ENCODE peak calls at places on chromosomes 6 and 20, in seven cellular contexts. One of them, this sample, is unnamed.

GRCh38 chr6:31575335-31575901 is at the start of gene TNF:
- DNase-seq in activated CD4-positive, alpha-beta T cell treated with anti-CD3 and anti-CD28 coated beads, Interleukin-2, amount 10 ng/mL, durations not matched to agents 7 days and 5 days: peak
- DNase-seq in H7: peak
- DNase-seq in G401: no peak
- DNase-seq in activated naive CD8-positive, alpha-beta T cell treated with anti-CD3 and anti-CD28 coated beads, Interleukin-2, amount 50 U/mL, for 24 hours: peak
- DNase-seq in T-helper 1 cell: peak
- DNase-seq in non-pigmented ciliary epithelial cell: no peak
- DNase-seq in this sample: no peak

GRCh38 chr6:132365319-132365907 is 35.9 kb downstream of the MOXD1 start:
- DNase-seq in activated naive CD8-positive, alpha-beta T cell treated with anti-CD3 and anti-CD28 coated beads, Interleukin-2, amount 50 U/mL, for 24 hours: no peak
- DNase-seq in activated CD4-positive, alpha-beta T cell treated with anti-CD3 and anti-CD28 coated beads, Interleukin-2, amount 10 ng/mL, durations not matched to agents 7 days and 5 days: no peak
- DNase-seq in G401: no peak
- DNase-seq in T-helper 1 cell: no peak
- DNase-seq in H7: no peak
- DNase-seq in non-pigmented ciliary epithelial cell: no peak
- DNase-seq in this sample: peak

GRCh38 chr20:44018684-44019637 is 104.3 kb downstream of the TOX2 start:
- DNase-seq in H7: no peak
- DNase-seq in activated naive CD8-positive, alpha-beta T cell treated with anti-CD3 and anti-CD28 coated beads, Interleukin-2, amount 50 U/mL, for 24 hours: no peak
- DNase-seq in T-helper 1 cell: no peak
- DNase-seq in non-pigmented ciliary epithelial cell: no peak
- DNase-seq in activated CD4-positive, alpha-beta T cell treated with anti-CD3 and anti-CD28 coated beads, Interleukin-2, amount 10 ng/mL, durations not matched to agents 7 days and 5 days: no peak
- DNase-seq in G401: no peak
- DNase-seq in this sample: no peak

GRCh38 chr6:152110878-152111820 is 303.7 kb downstream of the ESR1 start:
- DNase-seq in activated CD4-positive, alpha-beta T cell treated with anti-CD3 and anti-CD28 coated beads, Interleukin-2, amount 10 ng/mL, durations not matched to agents 7 days and 5 days: no peak
- DNase-seq in H7: no peak
- DNase-seq in activated naive CD8-positive, alpha-beta T cell treated with anti-CD3 and anti-CD28 coated beads, Interleukin-2, amount 50 U/mL, for 24 hours: no peak
- DNase-seq in non-pigmented ciliary epithelial cell: no peak
- DNase-seq in G401: peak
- DNase-seq in T-helper 1 cell: no peak
- DNase-seq in this sample: no peak

GRCh38 chr6:169244684-169245383 is 8.8 kb downstream of the THBS2 start:
- DNase-seq in G401: no peak
- DNase-seq in activated naive CD8-positive, alpha-beta T cell treated with anti-CD3 and anti-CD28 coated beads, Interleukin-2, amount 50 U/mL, for 24 hours: no peak
- DNase-seq in non-pigmented ciliary epithelial cell: no peak
- DNase-seq in H7: no peak
- DNase-seq in T-helper 1 cell: no peak
- DNase-seq in activated CD4-positive, alpha-beta T cell treated with anti-CD3 and anti-CD28 coated beads, Interleukin-2, amount 10 ng/mL, durations not matched to agents 7 days and 5 days: no peak
- DNase-seq in this sample: no peak

GRCh38 chr6:6436366-6436765 is 115.9 kb upstream of the F13A1 start:
- DNase-seq in activated CD4-positive, alpha-beta T cell treated with anti-CD3 and anti-CD28 coated beads, Interleukin-2, amount 10 ng/mL, durations not matched to agents 7 days and 5 days: no peak
- DNase-seq in H7: no peak
- DNase-seq in non-pigmented ciliary epithelial cell: no peak
- DNase-seq in T-helper 1 cell: no peak
- DNase-seq in G401: no peak
- DNase-seq in activated naive CD8-positive, alpha-beta T cell treated with anti-CD3 and anti-CD28 coated beads, Interleukin-2, amount 50 U/mL, for 24 hours: no peak
- DNase-seq in this sample: no peak

GRCh38 chr20:15100506-15101160 is 763.2 kb upstream of the FLRT3 start:
- DNase-seq in non-pigmented ciliary epithelial cell: peak
- DNase-seq in activated naive CD8-positive, alpha-beta T cell treated with anti-CD3 and anti-CD28 coated beads, Interleukin-2, amount 50 U/mL, for 24 hours: no peak
- DNase-seq in T-helper 1 cell: no peak
- DNase-seq in activated CD4-positive, alpha-beta T cell treated with anti-CD3 and anti-CD28 coated beads, Interleukin-2, amount 10 ng/mL, durations not matched to agents 7 days and 5 days: no peak
- DNase-seq in H7: no peak
- DNase-seq in G401: no peak
- DNase-seq in this sample: no peak

GRCh38 chr6:45854343-45854742 is 161.3 kb downstream of the CLIC5 start:
- DNase-seq in activated naive CD8-positive, alpha-beta T cell treated with anti-CD3 and anti-CD28 coated beads, Interleukin-2, amount 50 U/mL, for 24 hours: no peak
- DNase-seq in H7: no peak
- DNase-seq in G401: no peak
- DNase-seq in non-pigmented ciliary epithelial cell: no peak
- DNase-seq in T-helper 1 cell: no peak
- DNase-seq in activated CD4-positive, alpha-beta T cell treated with anti-CD3 and anti-CD28 coated beads, Interleukin-2, amount 10 ng/mL, durations not matched to agents 7 days and 5 days: no peak
- DNase-seq in this sample: no peak

GRCh38 chr6:159053781-159054398 is 9.1 kb upstream of the TAGAP start:
- DNase-seq in G401: no peak
- DNase-seq in non-pigmented ciliary epithelial cell: no peak
- DNase-seq in activated naive CD8-positive, alpha-beta T cell treated with anti-CD3 and anti-CD28 coated beads, Interleukin-2, amount 50 U/mL, for 24 hours: no peak
- DNase-seq in H7: no peak
- DNase-seq in T-helper 1 cell: no peak
- DNase-seq in activated CD4-positive, alpha-beta T cell treated with anti-CD3 and anti-CD28 coated beads, Interleukin-2, amount 10 ng/mL, durations not matched to agents 7 days and 5 days: no peak
- DNase-seq in this sample: no peak

GRCh38 chr6:142469220-142469619 is 167.4 kb downstream of the ADGRG6 start:
- DNase-seq in H7: no peak
- DNase-seq in T-helper 1 cell: no peak
- DNase-seq in G401: no peak
- DNase-seq in non-pigmented ciliary epithelial cell: no peak
- DNase-seq in activated naive CD8-positive, alpha-beta T cell treated with anti-CD3 and anti-CD28 coated beads, Interleukin-2, amount 50 U/mL, for 24 hours: no peak
- DNase-seq in activated CD4-positive, alpha-beta T cell treated with anti-CD3 and anti-CD28 coated beads, Interleukin-2, amount 10 ng/mL, durations not matched to agents 7 days and 5 days: no peak
- DNase-seq in this sample: no peak

GRCh38 chr6:52725530-52726192 is 37.6 kb downstream of the GSTA2 start:
- DNase-seq in T-helper 1 cell: no peak
- DNase-seq in activated naive CD8-positive, alpha-beta T cell treated with anti-CD3 and anti-CD28 coated beads, Interleukin-2, amount 50 U/mL, for 24 hours: no peak
- DNase-seq in activated CD4-positive, alpha-beta T cell treated with anti-CD3 and anti-CD28 coated beads, Interleukin-2, amount 10 ng/mL, durations not matched to agents 7 days and 5 days: no peak
- DNase-seq in H7: no peak
- DNase-seq in non-pigmented ciliary epithelial cell: no peak
- DNase-seq in G401: no peak
- DNase-seq in this sample: no peak

GRCh38 chr6:134240664-134241431 is 77.1 kb downstream of the SGK1 start:
- DNase-seq in non-pigmented ciliary epithelial cell: no peak
- DNase-seq in G401: no peak
- DNase-seq in T-helper 1 cell: peak
- DNase-seq in activated CD4-positive, alpha-beta T cell treated with anti-CD3 and anti-CD28 coated beads, Interleukin-2, amount 10 ng/mL, durations not matched to agents 7 days and 5 days: peak
- DNase-seq in activated naive CD8-positive, alpha-beta T cell treated with anti-CD3 and anti-CD28 coated beads, Interleukin-2, amount 50 U/mL, for 24 hours: peak
- DNase-seq in H7: no peak
- DNase-seq in this sample: no peak

GRCh38 chr20:2519115-2519815 is 10.6 kb upstream of the ZNF343 start:
- DNase-seq in non-pigmented ciliary epithelial cell: peak
- DNase-seq in T-helper 1 cell: no peak
- DNase-seq in H7: no peak
- DNase-seq in activated naive CD8-positive, alpha-beta T cell treated with anti-CD3 and anti-CD28 coated beads, Interleukin-2, amount 50 U/mL, for 24 hours: no peak
- DNase-seq in G401: no peak
- DNase-seq in activated CD4-positive, alpha-beta T cell treated with anti-CD3 and anti-CD28 coated beads, Interleukin-2, amount 10 ng/mL, durations not matched to agents 7 days and 5 days: no peak
- DNase-seq in this sample: no peak

GRCh38 chr20:46173652-46174468 is 55.7 kb downstream of the CD40 start:
- DNase-seq in T-helper 1 cell: no peak
- DNase-seq in G401: no peak
- DNase-seq in activated CD4-positive, alpha-beta T cell treated with anti-CD3 and anti-CD28 coated beads, Interleukin-2, amount 10 ng/mL, durations not matched to agents 7 days and 5 days: no peak
- DNase-seq in non-pigmented ciliary epithelial cell: no peak
- DNase-seq in activated naive CD8-positive, alpha-beta T cell treated with anti-CD3 and anti-CD28 coated beads, Interleukin-2, amount 50 U/mL, for 24 hours: no peak
- DNase-seq in H7: no peak
- DNase-seq in this sample: no peak

GRCh38 chr6:39836621-39837020 is 44.4 kb downstream of the DAAM2 start:
- DNase-seq in G401: no peak
- DNase-seq in T-helper 1 cell: no peak
- DNase-seq in H7: no peak
- DNase-seq in non-pigmented ciliary epithelial cell: no peak
- DNase-seq in activated naive CD8-positive, alpha-beta T cell treated with anti-CD3 and anti-CD28 coated beads, Interleukin-2, amount 50 U/mL, for 24 hours: no peak
- DNase-seq in activated CD4-positive, alpha-beta T cell treated with anti-CD3 and anti-CD28 coated beads, Interleukin-2, amount 10 ng/mL, durations not matched to agents 7 days and 5 days: no peak
- DNase-seq in this sample: no peak

GRCh38 chr20:33673115-33673410 is 1.2 kb downstream of the NECAB3 start:
- DNase-seq in activated naive CD8-positive, alpha-beta T cell treated with anti-CD3 and anti-CD28 coated beads, Interleukin-2, amount 50 U/mL, for 24 hours: no peak
- DNase-seq in H7: no peak
- DNase-seq in T-helper 1 cell: no peak
- DNase-seq in G401: no peak
- DNase-seq in non-pigmented ciliary epithelial cell: no peak
- DNase-seq in activated CD4-positive, alpha-beta T cell treated with anti-CD3 and anti-CD28 coated beads, Interleukin-2, amount 10 ng/mL, durations not matched to agents 7 days and 5 days: no peak
- DNase-seq in this sample: no peak

GRCh38 chr6:134324766-134325165 is 6.9 kb upstream of the SGK1 start:
- DNase-seq in activated naive CD8-positive, alpha-beta T cell treated with anti-CD3 and anti-CD28 coated beads, Interleukin-2, amount 50 U/mL, for 24 hours: no peak
- DNase-seq in T-helper 1 cell: no peak
- DNase-seq in G401: no peak
- DNase-seq in non-pigmented ciliary epithelial cell: no peak
- DNase-seq in H7: no peak
- DNase-seq in activated CD4-positive, alpha-beta T cell treated with anti-CD3 and anti-CD28 coated beads, Interleukin-2, amount 10 ng/mL, durations not matched to agents 7 days and 5 days: no peak
- DNase-seq in this sample: no peak

GRCh38 chr6:120711255-120711654 is 623.0 kb downstream of the TBC1D32 start:
- DNase-seq in T-helper 1 cell: no peak
- DNase-seq in activated naive CD8-positive, alpha-beta T cell treated with anti-CD3 and anti-CD28 coated beads, Interleukin-2, amount 50 U/mL, for 24 hours: no peak
- DNase-seq in non-pigmented ciliary epithelial cell: no peak
- DNase-seq in G401: no peak
- DNase-seq in H7: no peak
- DNase-seq in activated CD4-positive, alpha-beta T cell treated with anti-CD3 and anti-CD28 coated beads, Interleukin-2, amount 10 ng/mL, durations not matched to agents 7 days and 5 days: no peak
- DNase-seq in this sample: no peak

GRCh38 chr6:56851104-56851503 is 103.8 kb upstream of the BEND6 start:
- DNase-seq in H7: peak
- DNase-seq in T-helper 1 cell: no peak
- DNase-seq in G401: peak
- DNase-seq in non-pigmented ciliary epithelial cell: no peak
- DNase-seq in activated CD4-positive, alpha-beta T cell treated with anti-CD3 and anti-CD28 coated beads, Interleukin-2, amount 10 ng/mL, durations not matched to agents 7 days and 5 days: no peak
- DNase-seq in activated naive CD8-positive, alpha-beta T cell treated with anti-CD3 and anti-CD28 coated beads, Interleukin-2, amount 50 U/mL, for 24 hours: no peak
- DNase-seq in this sample: peak

GRCh38 chr20:50425076-50425475 is 85.1 kb upstream of the PTPN1 start:
- DNase-seq in non-pigmented ciliary epithelial cell: no peak
- DNase-seq in H7: no peak
- DNase-seq in activated CD4-positive, alpha-beta T cell treated with anti-CD3 and anti-CD28 coated beads, Interleukin-2, amount 10 ng/mL, durations not matched to agents 7 days and 5 days: no peak
- DNase-seq in T-helper 1 cell: no peak
- DNase-seq in activated naive CD8-positive, alpha-beta T cell treated with anti-CD3 and anti-CD28 coated beads, Interleukin-2, amount 50 U/mL, for 24 hours: no peak
- DNase-seq in G401: no peak
- DNase-seq in this sample: no peak

GRCh38 chr6:47132724-47133123 is 90.6 kb upstream of the ADGRF1 start:
- DNase-seq in G401: peak
- DNase-seq in activated naive CD8-positive, alpha-beta T cell treated with anti-CD3 and anti-CD28 coated beads, Interleukin-2, amount 50 U/mL, for 24 hours: no peak
- DNase-seq in T-helper 1 cell: no peak
- DNase-seq in activated CD4-positive, alpha-beta T cell treated with anti-CD3 and anti-CD28 coated beads, Interleukin-2, amount 10 ng/mL, durations not matched to agents 7 days and 5 days: no peak
- DNase-seq in H7: no peak
- DNase-seq in non-pigmented ciliary epithelial cell: no peak
- DNase-seq in this sample: peak

GRCh38 chr20:23625236-23625964 is 12.4 kb downstream of the CST3 start:
- DNase-seq in H7: no peak
- DNase-seq in activated naive CD8-positive, alpha-beta T cell treated with anti-CD3 and anti-CD28 coated beads, Interleukin-2, amount 50 U/mL, for 24 hours: no peak
- DNase-seq in non-pigmented ciliary epithelial cell: no peak
- DNase-seq in activated CD4-positive, alpha-beta T cell treated with anti-CD3 and anti-CD28 coated beads, Interleukin-2, amount 10 ng/mL, durations not matched to agents 7 days and 5 days: no peak
- DNase-seq in G401: no peak
- DNase-seq in T-helper 1 cell: no peak
- DNase-seq in this sample: no peak

GRCh38 chr6:100665041-100665380 is 200.3 kb upstream of the SIM1 start:
- DNase-seq in T-helper 1 cell: no peak
- DNase-seq in G401: no peak
- DNase-seq in activated CD4-positive, alpha-beta T cell treated with anti-CD3 and anti-CD28 coated beads, Interleukin-2, amount 10 ng/mL, durations not matched to agents 7 days and 5 days: no peak
- DNase-seq in non-pigmented ciliary epithelial cell: no peak
- DNase-seq in activated naive CD8-positive, alpha-beta T cell treated with anti-CD3 and anti-CD28 coated beads, Interleukin-2, amount 50 U/mL, for 24 hours: no peak
- DNase-seq in H7: no peak
- DNase-seq in this sample: no peak

GRCh38 chr6:34771727-34772126 is 14.4 kb downstream of the SNRPC start:
- DNase-seq in T-helper 1 cell: no peak
- DNase-seq in activated naive CD8-positive, alpha-beta T cell treated with anti-CD3 and anti-CD28 coated beads, Interleukin-2, amount 50 U/mL, for 24 hours: no peak
- DNase-seq in H7: no peak
- DNase-seq in non-pigmented ciliary epithelial cell: peak
- DNase-seq in G401: no peak
- DNase-seq in activated CD4-positive, alpha-beta T cell treated with anti-CD3 and anti-CD28 coated beads, Interleukin-2, amount 10 ng/mL, durations not matched to agents 7 days and 5 days: no peak
- DNase-seq in this sample: peak

GRCh38 chr20:2301164-2301622 is 5.4 kb downstream of the TGM3 start:
- DNase-seq in activated CD4-positive, alpha-beta T cell treated with anti-CD3 and anti-CD28 coated beads, Interleukin-2, amount 10 ng/mL, durations not matched to agents 7 days and 5 days: no peak
- DNase-seq in H7: no peak
- DNase-seq in G401: peak
- DNase-seq in T-helper 1 cell: no peak
- DNase-seq in activated naive CD8-positive, alpha-beta T cell treated with anti-CD3 and anti-CD28 coated beads, Interleukin-2, amount 50 U/mL, for 24 hours: peak
- DNase-seq in non-pigmented ciliary epithelial cell: no peak
- DNase-seq in this sample: peak

This sample was measured in mesendoderm.